ENCODE peak calls at places on chromosome 6, in four cellular contexts. O is astrocyte of the spinal cord, C is HFF-Myc, J is GM19239. Q is an unnamed sample.

GRCh38 chr6:169292340-169293124 is 38.9 kb upstream of the THBS2 start:
- DNase-seq in O (peak; percentile 91), C (peak; percentile 78), J (no peak), Q (peak; percentile 83)

GRCh38 chr6:87630746-87631145 is 40.8 kb downstream of the ORC3 start:
- DNase-seq in O (no peak), C (no peak), J (no peak), Q (no peak)

GRCh38 chr6:44339763-44340625 is 2.5 kb upstream of the SPATS1 start:
- DNase-seq in O (no peak), C (no peak), J (no peak), Q (no peak)

GRCh38 chr6:86775893-86776292 is 161.4 kb upstream of the HTR1E start:
- DNase-seq in O (no peak), C (no peak), J (no peak), Q (no peak)

GRCh38 chr6:44801188-44801587 is 413.7 kb downstream of the CDC5L start:
- DNase-seq in O (no peak), C (no peak), J (no peak), Q (no peak)

GRCh38 chr6:12733876-12734275 is 17.3 kb downstream of the PHACTR1 start:
- DNase-seq in O (no peak), C (no peak), J (no peak), Q (no peak)

GRCh38 chr6:56370127-56370540 is 122.8 kb upstream of the COL21A1 start:
- DNase-seq in O (peak; percentile 69), C (peak; percentile 79), J (no peak), Q (no peak)

GRCh38 chr6:106167105-106167814 is 81.1 kb downstream of the PRDM1 start:
- DNase-seq in O (no peak), C (no peak), J (no peak), Q (no peak)

GRCh38 chr6:45880139-45880538 is 135.5 kb downstream of the CLIC5 start:
- DNase-seq in O (no peak), C (no peak), J (no peak), Q (no peak)

GRCh38 chr6:46331461-46331860 is 159.8 kb downstream of the RCAN2 start:
- DNase-seq in O (no peak), C (no peak), J (no peak), Q (no peak)

GRCh38 chr6:11161031-11161966 is 49.8 kb upstream of the ERVFRD-1 start:
- DNase-seq in O (peak; percentile 68), C (no peak), J (no peak), Q (no peak)

GRCh38 chr6:36029464-36029863 is 1.9 kb downstream of the MAPK14 start:
- DNase-seq in O (peak; percentile 48), C (peak; percentile 26), J (no peak), Q (no peak)

GRCh38 chr6:47485491-47486135 is 8.0 kb downstream of the CD2AP start:
- DNase-seq in O (no peak), C (no peak), J (no peak), Q (no peak)

GRCh38 chr6:110628330-110628729 is 151.9 kb upstream of the SLC22A16 start:
- DNase-seq in O (peak; percentile 67), C (peak; percentile 9), J (no peak), Q (no peak)

GRCh38 chr6:11354019-11354418 is 121.6 kb upstream of the NEDD9 start:
- DNase-seq in O (peak; percentile 90), C (no peak), J (no peak), Q (peak; percentile 47)

GRCh38 chr6:159134701-159135364 is 34.4 kb upstream of the FNDC1 start:
- DNase-seq in O (peak; percentile 42), C (peak; percentile 32), J (peak; percentile 65), Q (no peak)

GRCh38 chr6:34051339-34051919 is 94.5 kb downstream of the GRM4 start:
- DNase-seq in O (no peak), C (no peak), J (no peak), Q (no peak)

GRCh38 chr6:127188752-127189151 is 70.3 kb downstream of the RSPO3 start:
- DNase-seq in O (no peak), C (no peak), J (no peak), Q (no peak)

GRCh38 chr6:24534329-24534728 is 39.6 kb downstream of the ALDH5A1 start:
- DNase-seq in O (no peak), C (no peak), J (no peak), Q (no peak)

GRCh38 chr6:99590728-99591672 is 15.6 kb upstream of the PRDM13 start:
- DNase-seq in O (no peak), C (no peak), J (no peak), Q (no peak)

GRCh38 chr6:168625602-168626001 is 184.6 kb downstream of the SMOC2 start:
- DNase-seq in O (no peak), C (no peak), J (no peak), Q (no peak)

GRCh38 chr6:18076231-18076630 is 46.2 kb downstream of the NHLRC1 start:
- DNase-seq in O (no peak), C (no peak), J (no peak), Q (no peak)

GRCh38 chr6:65295812-65296211 is 411.2 kb downstream of the EYS start:
- DNase-seq in O (no peak), C (no peak), J (no peak), Q (no peak)

GRCh38 chr6:126017668-126018067 is 31.3 kb downstream of the TRMT11 start:
- DNase-seq in O (no peak), C (no peak), J (no peak), Q (no peak)

GRCh38 chr6:169959129-169960002 is 207.9 kb downstream of the ERMARD start:
- DNase-seq in O (no peak), C (no peak), J (no peak), Q (no peak)

GRCh38 chr6:37048851-37049734 is 43.6 kb downstream of the FGD2 start:
- DNase-seq in O (peak; percentile 81), C (peak; percentile 72), J (no peak), Q (peak; percentile 72)

GRCh38 chr6:24642061-24642460 is 3.9 kb downstream of the KIAA0319 start:
- DNase-seq in O (no peak), C (no peak), J (no peak), Q (no peak)

GRCh38 chr6:85344996-85345395 is 104.9 kb upstream of the NT5E start:
- DNase-seq in O (no peak), C (no peak), J (no peak), Q (no peak)

Q was measured in brain pericyte.